ENCODE peak calls at places on chromosomes 6 and 20, in four cellular contexts. T, E, P and W are unnamed samples.

GRCh38 chr20:26169506-26169905 is 472.9 kb upstream of the ZNF337 start:
- DNase-seq in T (no peak), E (peak), P (no peak), W (no peak)

GRCh38 chr6:36769161-36769675 is 70.0 kb downstream of the CPNE5 start:
- DNase-seq in T (peak), E (peak), P (no peak), W (peak)

GRCh38 chr6:150894935-150895686 is 29.6 kb downstream of the MTHFD1L start:
- DNase-seq in T (no peak), E (peak), P (no peak), W (no peak)

GRCh38 chr6:33988121-33989015 is 157.5 kb downstream of the GRM4 start:
- DNase-seq in T (no peak), E (no peak), P (no peak), W (no peak)

GRCh38 chr6:158536084-158536890 is 23.6 kb upstream of the TMEM181 start:
- DNase-seq in T (no peak), E (peak), P (peak), W (peak)

GRCh38 chr6:131136021-131136847 is 967 bp downstream of the AKAP7 start:
- DNase-seq in T (no peak), E (peak), P (no peak), W (no peak)

GRCh38 chr20:32888636-32889035 is 29.9 kb downstream of the EFCAB8 start:
- DNase-seq in T (no peak), E (no peak), P (no peak), W (no peak)

GRCh38 chr20:25259788-25260254 is 11.9 kb downstream of the PYGB start:
- DNase-seq in T (no peak), E (no peak), P (no peak), W (no peak)

GRCh38 chr20:58550661-58551060 is 35.5 kb upstream of the APCDD1L start:
- DNase-seq in T (no peak), E (peak), P (no peak), W (no peak)

GRCh38 chr6:135498178-135498841 is 770 bp upstream of the AHI1 start:
- DNase-seq in T (no peak), E (peak), P (peak), W (peak)

GRCh38 chr20:62268228-62268900 is 30.0 kb downstream of the OSBPL2 start:
- DNase-seq in T (no peak), E (no peak), P (no peak), W (no peak)

GRCh38 chr6:53240763-53241162 is 92.1 kb upstream of the GCM1 start:
- DNase-seq in T (no peak), E (no peak), P (no peak), W (no peak)

GRCh38 chr20:16243470-16243869 is 329.8 kb downstream of the KIF16B start:
- DNase-seq in T (no peak), E (no peak), P (no peak), W (no peak)

GRCh38 chr6:138087549-138087948 is 19.7 kb downstream of the PERP start:
- DNase-seq in T (no peak), E (no peak), P (no peak), W (peak)

GRCh38 chr20:7161690-7162089 is 394.2 kb downstream of the BMP2 start:
- DNase-seq in T (no peak), E (no peak), P (no peak), W (peak)

GRCh38 chr6:114284281-114284680 is 58.5 kb downstream of the HS3ST5 start:
- DNase-seq in T (no peak), E (no peak), P (no peak), W (no peak)

GRCh38 chr6:37303891-37304503 is 46.1 kb upstream of the TMEM217 start:
- DNase-seq in T (no peak), E (peak), P (no peak), W (no peak)

GRCh38 chr6:113980937-113981554 is 10.1 kb upstream of the HDAC2 start:
- DNase-seq in T (no peak), E (peak), P (no peak), W (peak)

GRCh38 chr6:118894425-118895240 is 681 bp downstream of the ASF1A start:
- DNase-seq in T (no peak), E (peak), P (peak), W (peak)

GRCh38 chr6:34146801-34147592 is 1.1 kb upstream of the GRM4 start:
- DNase-seq in T (no peak), E (peak), P (no peak), W (no peak)

GRCh38 chr20:17557675-17558006 is 12.2 kb upstream of the DSTN start:
- DNase-seq in T (no peak), E (peak), P (no peak), W (no peak)

GRCh38 chr20:34956041-34956458 is 382 bp downstream of the MYH7B start:
- DNase-seq in T (no peak), E (no peak), P (no peak), W (no peak)

GRCh38 chr6:136773473-136773796 is 18.8 kb downstream of the MAP3K5 start:
- DNase-seq in T (no peak), E (no peak), P (no peak), W (no peak)

GRCh38 chr6:100381111-100381510 is 83.6 kb downstream of the SIM1 start:
- DNase-seq in T (no peak), E (peak), P (no peak), W (no peak)

GRCh38 chr6:53671111-53671510 is 5.6 kb upstream of the KLHL31 start:
- DNase-seq in T (no peak), E (peak), P (no peak), W (no peak)

GRCh38 chr6:47631248-47632196 is 66.9 kb upstream of the ADGRF4 start:
- DNase-seq in T (peak), E (peak), P (peak), W (peak)

GRCh38 chr6:28490191-28490890 is 25.3 kb downstream of the GPX6 start:
- DNase-seq in T (no peak), E (peak), P (no peak), W (no peak)

GRCh38 chr20:59031326-59032022 is 661 bp downstream of the ATP5F1E start:
- DNase-seq in T (no peak), E (no peak), P (no peak), W (no peak)

GRCh38 chr20:50980851-50981713 is 22.5 kb downstream of the MOCS3 start:
- DNase-seq in T (no peak), E (peak), P (peak), W (peak)

GRCh38 chr20:50282592-50283241 is 92.1 kb downstream of the CEBPB start:
- DNase-seq in T (no peak), E (no peak), P (no peak), W (no peak)

GRCh38 chr20:57473246-57474042 is 51.5 kb downstream of the CTCFL start:
- DNase-seq in T (no peak), E (no peak), P (no peak), W (no peak)

GRCh38 chr6:66048684-66049474 is 341.9 kb upstream of the EYS start:
- DNase-seq in T (no peak), E (no peak), P (no peak), W (no peak)

GRCh38 chr6:166253277-166254229 is 54.6 kb downstream of the PRR18 start:
- DNase-seq in T (no peak), E (no peak), P (peak), W (peak)

GRCh38 chr6:31079656-31080261 is 32.6 kb downstream of the C6orf15 start:
- DNase-seq in T (peak), E (peak), P (peak), W (peak)

GRCh38 chr6:22306741-22307466 is 10.1 kb upstream of the PRL start:
- DNase-seq in T (no peak), E (no peak), P (no peak), W (peak)

GRCh38 chr20:12966468-12967085 is 42.2 kb upstream of the SPTLC3 start:
- DNase-seq in T (no peak), E (peak), P (no peak), W (peak)

GRCh38 chr6:144340541-144341371 is 55.6 kb downstream of the UTRN start:
- DNase-seq in T (no peak), E (no peak), P (no peak), W (no peak)

GRCh38 chr6:113363866-113364265 is 493.3 kb upstream of the MARCKS start:
- DNase-seq in T (no peak), E (peak), P (no peak), W (no peak)

GRCh38 chr6:157226761-157227160 is 96.6 kb downstream of the TMEM242 start:
- DNase-seq in T (no peak), E (no peak), P (no peak), W (no peak)

GRCh38 chr20:44182135-44182765 is 4.7 kb downstream of the JPH2 start:
- DNase-seq in T (no peak), E (no peak), P (no peak), W (peak)
- H3K4me3 ChIP-seq in T (no peak), E (no peak), P (no peak), W (no peak)

DNA sequence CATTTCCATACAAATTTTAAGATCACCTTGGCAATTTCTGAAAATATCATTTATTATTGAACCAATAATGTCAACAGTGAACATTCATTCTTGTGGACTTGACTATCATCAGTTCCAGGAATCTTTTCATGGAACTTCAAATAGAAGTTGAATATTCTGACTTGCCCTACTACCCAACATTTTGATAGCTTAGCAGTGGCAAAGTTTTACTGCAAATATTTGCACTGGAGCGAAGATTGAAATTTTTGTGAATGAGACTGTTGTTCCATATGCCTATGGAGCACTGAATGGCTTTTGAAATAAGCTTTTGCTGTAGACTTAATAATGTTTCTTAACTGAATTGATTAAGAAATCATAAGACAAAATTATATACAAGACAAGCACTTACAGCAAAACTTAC is 23.6 kb downstream of the BEND6 start:
- DNase-seq in T (no peak), E (no peak), P (no peak), W (no peak)
- H3K9ac ChIP-seq in T (no peak), E (no peak), P (no peak), W (no peak)

GRCh38 chr6:108684809-108685329 is 124.2 kb downstream of the FOXO3 start:
- DNase-seq in T (no peak), E (peak), P (no peak), W (no peak)
- H2BK5ac ChIP-seq in T (no peak), E (peak), P (no peak), W (no peak)

DNA sequence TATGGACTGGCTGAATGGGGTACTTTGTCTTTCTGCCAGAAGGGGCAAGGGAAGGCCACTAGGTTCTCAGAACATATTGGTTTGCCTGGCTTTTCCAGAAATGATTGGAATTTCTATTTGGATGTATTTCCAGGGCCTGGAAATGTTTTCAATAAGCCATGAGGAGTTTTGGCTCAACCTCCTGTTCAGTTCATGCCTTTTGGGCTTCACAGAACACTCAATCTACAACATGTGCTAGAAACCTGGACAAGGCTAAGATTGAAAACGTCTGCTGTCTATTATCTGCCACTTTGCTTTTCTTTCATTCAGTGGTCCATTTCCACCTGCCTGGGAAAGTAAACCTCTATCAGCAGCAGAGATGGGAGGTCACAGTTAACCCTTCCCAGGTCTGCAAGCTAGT is 793.4 kb downstream of the TENT5A start:
- DNase-seq in T (no peak), E (no peak), P (no peak), W (no peak)
- H3K4me3 ChIP-seq in T (no peak), E (no peak), P (no peak), W (no peak)

GRCh38 chr6:104959453-104959858 is 2.5 kb downstream of the LIN28B start:
- DNase-seq in T (no peak), E (no peak), P (no peak), W (peak)
- H3K9ac ChIP-seq in T (no peak), E (no peak), P (no peak), W (peak)

GRCh38 chr20:48620112-48620485 is 207.7 kb downstream of the PREX1 start:
- DNase-seq in T (no peak), E (no peak), P (no peak), W (no peak)
- H2BK5ac ChIP-seq in T (peak), E (no peak), P (no peak), W (no peak)

GRCh38 chr6:35318845-35319220 is 21.2 kb downstream of the DEF6 start:
- DNase-seq in T (no peak), E (no peak), P (no peak), W (no peak)
- H3K4me3 ChIP-seq in T (peak), E (peak), P (peak), W (no peak)

DNA sequence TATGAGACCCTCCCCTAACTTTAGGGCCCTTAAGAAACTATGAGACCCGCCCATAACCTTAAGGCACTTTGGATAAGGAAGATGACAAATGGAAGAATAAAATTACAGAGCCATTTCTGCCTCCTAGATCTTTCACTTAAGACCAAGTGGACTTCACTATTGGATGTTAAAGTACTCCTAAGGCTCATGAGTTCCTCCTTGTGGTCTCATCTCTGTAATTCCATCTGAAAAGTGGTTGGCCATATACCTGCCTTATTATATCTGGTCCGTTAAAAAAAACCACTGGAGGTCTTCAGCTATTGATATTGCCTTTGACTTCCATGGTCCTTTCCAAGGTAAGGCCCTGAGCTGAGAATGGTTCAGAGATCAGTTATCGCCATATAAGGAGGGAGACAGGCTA is 310.3 kb downstream of the EYA4 start:
- DNase-seq in T (no peak), E (peak), P (no peak), W (no peak)
- H3K9ac ChIP-seq in T (no peak), E (no peak), P (no peak), W (no peak)

GRCh38 chr6:89432875-89433636 is at the start of gene ANKRD6:
- DNase-seq in T (peak), E (no peak), P (peak), W (peak)
- H2BK5ac ChIP-seq in T (no peak), E (no peak), P (peak), W (peak)